ENCODE peak calls at places on chromosome 5, in four cellular contexts. E is GM10248, Z is T-cell, U is KBM-7. H is an unnamed sample.

GRCh38 chr5:81852277-81853004 is 101.5 kb upstream of the SSBP2 start:
- DNase-seq in E (peak), Z (no peak), U (peak), H (peak)

GRCh38 chr5:152255411-152255810 is 149.7 kb downstream of the NMUR2 start:
- DNase-seq in U (no peak), E (no peak), Z (no peak), H (no peak)

GRCh38 chr5:150358261-150359095 is 981 bp downstream of the TCOF1 start:
- DNase-seq in E (no peak), Z (no peak), U (no peak), H (no peak)

GRCh38 chr5:16456103-16456832 is 9.3 kb downstream of the ZNF622 start:
- DNase-seq in Z (no peak), E (peak), U (peak), H (no peak)

GRCh38 chr5:167587768-167588167 is 703.7 kb upstream of the WWC1 start:
- DNase-seq in U (no peak), Z (no peak), E (no peak), H (no peak)

GRCh38 chr5:69007086-69007672 is 86.6 kb upstream of the SLC30A5 start:
- DNase-seq in E (no peak), U (no peak), Z (no peak), H (no peak)

GRCh38 chr5:141716009-141716408 is 34.0 kb upstream of the ARAP3 start:
- DNase-seq in U (peak), E (no peak), Z (no peak), H (no peak)

GRCh38 chr5:123880875-123881274 is 368.9 kb downstream of the CSNK1G3 start:
- DNase-seq in E (no peak), Z (no peak), U (no peak), H (no peak)

GRCh38 chr5:61371474-61371873 is 39.4 kb downstream of the ZSWIM6 start:
- DNase-seq in U (no peak), E (no peak), Z (no peak), H (no peak)

GRCh38 chr5:75736273-75736672 is 19.0 kb upstream of the POC5 start:
- DNase-seq in Z (no peak), U (no peak), E (no peak), H (no peak)

H was measured in GM19239.